ENCODE peak calls at places on chromosomes 3 and 15, in ten cellular contexts. O is RWPE1, C is caudate nucleus, X is substantia nigra, Q is PC-3, T is psoas muscle, S is WERI-Rb-1, K is ovary, J is IMR-90, Y is A549. P is an unnamed sample.
A peak's percentile ranks its signal among the peaks of the same experiment; 100 is the strongest.

GRCh38 chr3:71395927-71396695 is 187.4 kb downstream of the FOXP1 start:
- DNase-seq in O (no peak), C (no peak), X (no peak), Q (peak; percentile 16), T (no peak), S (no peak), K (no peak), J (peak; percentile 68), Y (no peak), P (peak; percentile 52)

GRCh38 chr15:80160570-80161156 is 7.9 kb downstream of the FAH start:
- DNase-seq in O (peak; percentile 83), C (no peak), X (peak; percentile 41), Q (peak; percentile 86), T (peak; percentile 60), S (no peak), K (no peak), J (peak; percentile 96), Y (no peak), P (peak; percentile 87)

GRCh38 chr3:185176756-185177359 is 24.0 kb upstream of the C3orf70 start:
- DNase-seq in O (peak; percentile 38), C (no peak), X (peak; percentile 28), Q (peak; percentile 70), T (no peak), S (peak; percentile 37), K (peak; percentile 39), J (peak; percentile 40), Y (peak; percentile 18), P (no peak)

GRCh38 chr3:13414040-13414729 is 5.9 kb downstream of the NUP210 start:
- DNase-seq in O (no peak), C (no peak), X (peak; percentile 36), Q (peak; percentile 51), T (peak; percentile 71), S (no peak), K (no peak), J (no peak), Y (no peak), P (no peak)

GRCh38 chr15:63856711-63857458 is 23.1 kb upstream of the HERC1 start:
- DNase-seq in O (no peak), C (no peak), X (no peak), Q (peak; percentile 42), T (no peak), S (no peak), K (no peak), J (peak; percentile 62), Y (no peak), P (peak; percentile 56)

GRCh38 chr15:65076486-65077290 is at the start of gene KBTBD13:
- DNase-seq in O (no peak), C (no peak), X (no peak), Q (no peak), T (peak; percentile 74), S (no peak), K (no peak), J (no peak), Y (no peak), P (no peak)

GRCh38 chr3:196624008-196624790 is 15.3 kb upstream of the NRROS start:
- DNase-seq in O (no peak), C (no peak), X (no peak), Q (no peak), T (no peak), S (no peak), K (no peak), J (no peak), Y (no peak), P (no peak)

GRCh38 chr3:58052373-58053273 is 44.4 kb downstream of the FLNB start:
- DNase-seq in O (peak; percentile 88), C (peak; percentile 21), X (peak; percentile 66), Q (peak; percentile 99), T (peak; percentile 84), S (no peak), K (peak; percentile 82), J (peak; percentile 99), Y (peak; percentile 65), P (peak; percentile 98)

GRCh38 chr15:92809064-92809879 is 90.9 kb upstream of the CHD2 start:
- DNase-seq in O (peak; percentile 94), C (peak; percentile 98), X (peak; percentile 97), Q (peak; percentile 97), T (peak; percentile 100), S (peak; percentile 99), K (peak; percentile 99), J (peak; percentile 96), Y (peak; percentile 97), P (peak; percentile 83)

GRCh38 chr3:52093751-52094525 is 37.6 kb upstream of the DUSP7 start:
- DNase-seq in O (no peak), C (no peak), X (no peak), Q (peak; percentile 33), T (peak; percentile 8), S (no peak), K (no peak), J (peak; percentile 61), Y (no peak), P (peak; percentile 49)

GRCh38 chr3:8197384-8197783 is 304.2 kb upstream of the LMCD1 start:
- DNase-seq in O (no peak), C (no peak), X (no peak), Q (no peak), T (no peak), S (no peak), K (no peak), J (no peak), Y (no peak), P (no peak)

GRCh38 chr15:85741021-85741421 is 53.7 kb downstream of the KLHL25 start:
- DNase-seq in O (no peak), C (no peak), X (no peak), Q (no peak), T (no peak), S (no peak), K (peak; percentile 22), J (no peak), Y (no peak), P (no peak)

GRCh38 chr15:89416339-89417183 is 79.8 kb downstream of the RHCG start:
- DNase-seq in O (peak; percentile 89), C (peak; percentile 43), X (peak; percentile 9), Q (peak; percentile 77), T (peak; percentile 72), S (peak; percentile 93), K (peak; percentile 24), J (peak; percentile 50), Y (peak; percentile 94), P (peak; percentile 7)

DNA sequence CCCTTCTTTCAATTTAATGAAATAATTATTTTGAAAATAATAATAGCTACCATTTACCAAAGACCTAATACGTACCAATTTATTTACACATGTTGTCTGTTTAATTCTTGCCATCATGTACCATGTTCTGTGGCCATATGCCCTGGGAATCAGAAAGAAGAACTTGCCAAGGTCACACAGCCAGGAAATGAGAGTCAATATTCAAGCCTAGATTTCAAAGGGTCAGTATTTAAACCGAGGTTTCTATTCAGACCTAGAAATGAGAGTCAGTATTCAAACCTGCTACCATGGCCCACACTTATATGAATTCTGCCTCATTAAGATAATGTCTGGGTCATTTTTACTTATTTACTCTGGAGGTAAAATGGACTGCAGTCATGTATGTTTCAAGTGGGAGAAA is 103.6 kb upstream of the TBL1XR1 start:
- DNase-seq in O (no peak), C (no peak), X (no peak), Q (no peak), T (no peak), S (no peak), K (no peak), J (no peak), Y (no peak), P (no peak)
- H3K27ac ChIP-seq in O (no peak overlapping the region), C (no peak overlapping the region), X (no peak overlapping the region), Q (no peak overlapping the region), T (no peak overlapping the region), S (no peak overlapping the region), K (no peak overlapping the region), J (no peak overlapping the region), Y (peak overlapping the region; percentile 84), P (no peak overlapping the region)

DNA sequence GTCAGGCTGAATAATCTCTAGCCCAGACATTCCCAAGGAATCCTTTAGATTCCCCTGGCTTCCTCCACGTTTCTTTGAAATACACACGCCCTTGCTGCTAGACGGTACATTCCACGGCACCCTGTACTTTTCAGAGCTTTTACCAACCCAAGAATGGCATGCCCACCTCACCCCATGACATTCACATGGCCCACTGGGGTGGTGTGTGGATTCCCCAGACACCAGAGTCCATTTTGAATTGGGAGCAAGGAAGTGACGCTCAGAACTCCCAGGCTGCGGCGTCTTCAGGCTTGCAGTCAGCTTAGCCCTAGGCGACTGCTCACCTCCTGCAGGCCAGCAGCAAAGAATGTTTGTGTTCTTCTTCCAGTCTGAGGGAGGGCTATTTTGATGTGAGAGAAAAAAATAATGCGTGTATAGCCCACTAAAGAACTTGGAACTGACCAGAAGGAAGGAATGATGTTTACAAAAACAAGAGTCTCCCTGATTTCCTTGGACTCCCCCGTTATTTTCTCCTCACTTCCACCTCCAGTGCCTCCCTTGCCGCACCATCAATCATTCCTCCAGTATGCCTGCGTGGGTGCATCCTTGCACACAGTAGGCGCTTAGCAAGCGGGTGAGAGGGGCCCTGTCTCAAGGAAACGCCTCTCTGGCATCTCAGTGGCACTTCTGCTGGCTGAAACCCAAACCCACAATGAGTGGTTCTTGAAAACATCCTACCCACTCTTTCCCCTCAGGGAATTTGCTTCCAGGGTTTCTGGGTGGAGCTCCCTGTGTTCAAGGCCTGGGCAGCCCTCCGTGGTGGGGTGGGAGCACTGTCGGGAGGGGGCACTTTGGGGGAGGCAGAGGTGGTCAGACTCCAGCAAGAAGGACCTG is 59.9 kb downstream of the SMAD6 start:
- DNase-seq in O (peak; percentile 19), C (no peak), X (no peak), Q (peak; percentile 72), T (peak; percentile 8), S (no peak), K (no peak), J (no peak), Y (no peak), P (peak; percentile 45)
- H3K27ac ChIP-seq in O (peak overlapping the region; percentile 15), C (no peak overlapping the region), X (no peak overlapping the region), Q (no peak overlapping the region), T (no peak overlapping the region), S (no peak overlapping the region), K (peak overlapping the region; percentile 79), J (peak overlapping the region; percentile 61), Y (peak overlapping the region; percentile 94), P (no peak overlapping the region)

DNA sequence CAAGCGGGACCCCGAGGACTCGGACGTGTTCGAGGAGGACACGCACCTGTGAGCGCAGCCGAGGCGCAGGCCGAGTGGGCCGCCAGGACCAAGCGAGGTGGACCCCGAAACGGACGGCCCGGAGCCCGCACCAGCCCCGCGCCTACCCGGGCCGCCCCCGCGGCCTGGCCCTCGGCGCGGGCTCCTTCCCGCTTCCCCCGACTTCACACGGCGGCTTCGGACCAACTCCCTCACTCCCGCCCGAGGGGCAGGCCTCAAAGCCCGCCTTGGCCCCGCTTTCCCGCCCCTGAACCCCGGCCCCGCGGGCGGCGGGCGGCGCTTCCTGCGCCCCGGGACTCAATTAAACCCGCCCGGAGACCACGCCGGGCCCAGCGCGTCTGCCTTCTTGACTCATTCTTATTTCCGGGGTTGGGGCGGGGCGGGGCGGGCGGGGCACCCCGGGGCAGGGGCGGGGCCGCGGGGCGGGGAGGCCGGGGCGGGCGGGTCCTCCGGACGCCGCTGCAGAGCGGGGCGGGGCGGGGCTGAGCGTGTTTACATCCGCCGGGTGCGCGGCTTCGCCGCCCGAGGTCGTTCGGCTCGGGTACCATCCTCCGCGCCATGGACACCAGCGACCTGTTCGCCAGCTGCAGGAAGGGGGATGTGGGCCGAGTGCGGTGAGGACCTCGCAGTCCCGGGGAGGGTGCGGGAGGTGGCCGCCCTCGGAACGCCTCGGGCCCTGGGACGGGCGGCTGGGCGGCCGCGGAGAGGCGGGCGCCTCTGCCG is at the start of gene ABTB1:
- DNase-seq in O (peak; percentile 92), C (peak; percentile 80), X (peak; percentile 54), Q (peak; percentile 65), T (peak; percentile 94), S (peak; percentile 84), K (peak; percentile 87), J (peak; percentile 58), Y (peak; percentile 68), P (peak; percentile 35)
- H3K27ac ChIP-seq in O (peak within 1 kb of the TSS; percentile 83), C (peak within 1 kb of the TSS; percentile 90), X (peak within 1 kb of the TSS; percentile 81), Q (peak within 1 kb of the TSS; percentile 57), T (peak within 1 kb of the TSS; percentile 99), S (peak within 1 kb of the TSS; percentile 89), K (peak within 1 kb of the TSS; percentile 89), J (peak within 1 kb of the TSS; percentile 91), Y (peak within 1 kb of the TSS; percentile 100), P (peak within 1 kb of the TSS; percentile 88)

GRCh38 chr3:186440850-186441249 is 78.8 kb upstream of the DGKG start:
- DNase-seq in O (no peak), C (no peak), X (no peak), Q (no peak), T (no peak), S (no peak), K (no peak), J (no peak), Y (no peak), P (no peak)
- H3K27ac ChIP-seq in O (no peak overlapping the region), C (no peak overlapping the region), X (no peak overlapping the region), Q (no peak overlapping the region), T (no peak overlapping the region), S (no peak overlapping the region), K (no peak overlapping the region), J (no peak overlapping the region), Y (no peak overlapping the region), P (no peak overlapping the region)